ENCODE peak calls at places on chromosomes 6 and 20, in six cellular contexts. J is posterior cingulate gyrus; R is heart right ventricle; B is psoas muscle; G is stomach; I is stimulated activated CD4-positive, alpha-beta T cell treated with anti-CD3 and anti-CD28 coated beads, Interleukin-4, amount 100 ng/mL, for 1 hour. V is an unnamed sample.

GRCh38 chr20:21705466-21706344 is at the start of gene PAX1:
- DNase-seq in J (peak), R (no peak), B (no peak), G (no peak), I (no peak), V (no peak)

GRCh38 chr6:68008445-68008844 is 626.6 kb upstream of the ADGRB3 start:
- DNase-seq in J (no peak), R (no peak), B (no peak), G (no peak), I (no peak), V (no peak)

GRCh38 chr6:72865467-72865866 is 243.6 kb downstream of the KCNQ5 start:
- DNase-seq in J (no peak), R (no peak), B (peak), G (no peak), I (no peak), V (no peak)

GRCh38 chr20:47196091-47197081 is 160.1 kb downstream of the ZMYND8 start:
- DNase-seq in J (peak), R (peak), B (peak), G (peak), I (peak), V (peak)

GRCh38 chr20:9294081-9294480 is 220.3 kb upstream of the LAMP5 start:
- DNase-seq in J (no peak), R (no peak), B (no peak), G (no peak), I (no peak), V (no peak)

GRCh38 chr6:160180706-160181105 is 59.1 kb downstream of the SLC22A1 start:
- DNase-seq in J (no peak), R (no peak), B (no peak), G (no peak), I (no peak), V (no peak)

GRCh38 chr6:163529605-163530004 is 115.1 kb downstream of the QKI start:
- DNase-seq in J (no peak), R (no peak), B (no peak), G (no peak), I (no peak), V (peak)

GRCh38 chr20:8331740-8332412 is 199.8 kb downstream of the PLCB1 start:
- DNase-seq in J (peak), R (no peak), B (peak), G (no peak), I (no peak), V (no peak)

GRCh38 chr20:59207742-59208357 is 44.2 kb downstream of the ZNF831 start:
- DNase-seq in J (peak), R (peak), B (no peak), G (peak), I (peak), V (no peak)

V was measured in foreskin melanocyte.